ENCODE peak calls at places on chromosomes 12 and 14, in four cellular contexts. E, B, Z and G are unnamed samples.

GRCh38 chr12:21301-22189 is 45.0 kb upstream of the IQSEC3 start:
- DNase-seq in E (no peak), B (peak), Z (no peak), G (no peak)

GRCh38 chr14:20460458-20461229 is 590 bp downstream of the PIP4P1 start:
- DNase-seq in E (no peak), B (no peak), Z (peak), G (peak)

GRCh38 chr12:81077329-81077685 is 572 bp upstream of the ACSS3 start:
- DNase-seq in E (no peak), B (no peak), Z (no peak), G (no peak)

GRCh38 chr12:41681898-41682297 is 462.8 kb downstream of the GXYLT1 start:
- DNase-seq in E (no peak), B (no peak), Z (no peak), G (no peak)

GRCh38 chr12:28767836-28768348 is 381.2 kb upstream of the FAR2 start:
- DNase-seq in E (no peak), B (no peak), Z (no peak), G (no peak)

GRCh38 chr12:6404390-6404789 is 20.4 kb downstream of the LTBR start:
- DNase-seq in E (no peak), B (no peak), Z (no peak), G (no peak)

GRCh38 chr12:6380141-6381121 is 3.5 kb upstream of the LTBR start:
- DNase-seq in E (no peak), B (no peak), Z (no peak), G (no peak)

GRCh38 chr12:54032627-54033100 is at the start of gene HOXC5:
- DNase-seq in E (peak), B (peak), Z (peak), G (peak)

GRCh38 chr12:32454075-32454474 is 54.7 kb downstream of the FGD4 start:
- DNase-seq in E (peak), B (no peak), Z (no peak), G (no peak)

GRCh38 chr14:96722751-96723150 is 74.4 kb upstream of the VRK1 start:
- DNase-seq in E (no peak), B (no peak), Z (peak), G (no peak)

GRCh38 chr14:59754256-59754655 is 116.3 kb downstream of the RTN1 start:
- DNase-seq in E (no peak), B (no peak), Z (no peak), G (no peak)
- H3K4me3 ChIP-seq in E (no peak), B (no peak), Z (no peak), G (no peak)

DNA sequence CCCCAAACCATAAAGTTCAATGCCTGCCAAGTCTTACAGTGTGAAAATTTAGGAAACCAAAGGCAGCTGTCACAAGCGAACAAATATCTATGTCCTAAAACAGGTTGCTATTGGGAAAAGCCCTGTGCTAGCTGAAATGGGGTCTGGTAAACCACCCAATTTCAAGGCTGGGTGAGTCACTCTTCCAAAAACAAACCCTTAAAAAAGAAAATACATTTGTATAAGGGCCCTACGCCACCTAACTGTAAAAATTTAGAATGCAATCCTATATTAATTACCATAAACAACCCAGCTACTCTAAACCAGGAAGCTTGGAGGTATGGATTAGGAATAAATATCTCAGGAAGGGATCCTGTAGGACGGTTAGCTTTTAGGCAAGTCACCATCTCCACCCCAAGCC is 32.1 kb downstream of the PRMT8 start:
- DNase-seq in E (no peak), B (no peak), Z (no peak), G (no peak)
- TF ChIP-seq CTCF in E (peak), B (no peak), Z (no peak), G (no peak)

DNA sequence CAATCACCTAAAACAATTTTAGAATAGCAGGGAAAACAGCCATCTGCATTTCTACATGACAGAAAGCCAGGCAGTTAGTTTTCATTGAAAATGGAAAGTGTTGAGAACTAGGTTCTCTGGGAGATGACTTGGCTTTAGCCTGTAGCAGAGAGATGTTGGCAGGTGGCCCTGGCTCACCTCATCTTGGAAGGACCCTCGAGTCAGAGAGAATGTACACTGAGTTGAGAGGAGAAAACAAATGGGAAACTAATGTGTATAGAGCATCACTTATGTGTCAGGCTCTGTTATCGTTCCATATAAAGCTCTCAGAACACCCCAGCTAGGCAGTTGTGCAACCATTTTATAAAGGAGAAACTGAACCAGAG is 51.9 kb downstream of the SUSD6 start:
- DNase-seq in E (no peak), B (no peak), Z (peak), G (no peak)
- TF ChIP-seq POLR2AphosphoS5 in E (no peak), B (no peak), Z (no peak), G (no peak)

DNA sequence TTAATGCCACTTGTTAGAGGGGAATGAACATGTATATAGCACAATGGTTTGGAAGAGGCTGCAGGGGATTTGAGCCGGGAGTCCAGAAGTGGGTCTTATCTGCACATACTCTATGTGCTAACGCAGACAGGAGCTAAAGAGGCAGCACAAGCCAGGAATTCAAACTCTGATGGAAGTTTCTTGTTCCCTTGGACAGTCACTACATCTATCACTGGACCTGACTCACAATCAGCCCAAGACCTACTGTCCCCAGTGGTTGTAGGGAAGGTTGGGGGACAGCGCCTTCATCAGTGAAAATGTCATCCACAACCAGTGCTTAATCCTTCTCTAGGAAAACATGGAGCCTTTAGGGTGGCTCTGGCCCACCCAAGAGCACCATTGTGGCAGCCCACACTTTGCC is 107.8 kb downstream of the GCH1 start:
- DNase-seq in E (no peak), B (no peak), Z (no peak), G (no peak)
- H3K4me3 ChIP-seq in E (no peak), B (no peak), Z (no peak), G (no peak)

DNA sequence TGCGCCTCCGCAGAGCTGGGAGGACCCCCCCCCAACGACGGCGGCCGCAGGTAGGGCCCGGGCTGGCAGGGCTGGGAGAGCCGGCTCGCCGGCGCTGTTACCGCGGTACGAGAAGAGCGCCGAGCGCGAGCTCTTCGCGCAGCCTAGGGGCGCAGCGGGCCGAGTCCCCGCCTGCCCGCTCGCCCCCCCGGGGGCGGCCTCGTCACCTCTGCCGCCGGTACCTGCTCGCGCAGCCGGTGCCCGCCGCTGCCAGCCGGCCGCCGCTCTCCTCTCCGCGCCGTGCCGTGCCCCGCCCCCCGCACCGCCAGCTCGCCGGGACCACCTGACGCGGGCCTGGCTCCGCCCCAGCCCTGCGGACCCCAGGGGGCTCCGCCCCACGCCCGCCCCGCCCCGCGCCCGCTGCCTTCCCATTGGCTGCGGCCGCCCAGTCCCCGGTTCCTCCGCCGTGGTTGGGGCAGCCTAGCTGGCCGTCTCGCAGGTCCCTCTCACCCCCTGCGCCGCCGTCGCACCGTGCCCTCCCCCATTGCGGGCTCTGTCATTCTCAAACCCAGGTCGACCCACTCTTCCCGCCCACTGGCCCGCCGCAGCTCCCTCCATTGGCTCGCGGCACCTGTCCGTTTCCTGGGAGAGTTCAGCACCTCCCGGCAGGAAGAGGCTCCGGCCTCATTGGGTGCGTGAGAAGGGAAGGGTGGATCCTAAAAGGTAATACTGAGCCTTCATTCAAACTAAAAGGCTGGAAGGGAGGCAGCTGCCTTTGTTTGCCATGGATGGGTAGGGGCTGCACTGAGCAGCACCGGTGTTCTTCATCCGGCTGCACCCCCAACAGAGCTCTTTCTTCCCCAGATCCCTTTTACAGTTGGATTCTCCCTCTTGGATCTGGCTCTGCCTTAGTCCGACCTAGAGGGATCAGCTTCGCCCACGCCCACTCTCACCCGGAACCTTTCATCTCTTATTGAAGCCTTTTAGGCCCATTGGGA is at the start of gene MAP3K9:
- DNase-seq in E (peak), B (peak), Z (peak), G (peak)
- TF ChIP-seq CTCF in E (no peak), B (no peak), Z (no peak), G (no peak)

GRCh38 chr14:73713804-73714655 is at the start of gene PNMA1:
- DNase-seq in E (no peak), B (peak), Z (peak), G (peak)
- TF ChIP-seq POLR2AphosphoS5 in E (peak), B (peak), Z (peak), G (peak)

GRCh38 chr14:94074534-94074933 is 6.5 kb downstream of the DDX24 start:
- DNase-seq in E (no peak), B (no peak), Z (no peak), G (no peak)

GRCh38 chr14:94079891-94080605 is 954 bp downstream of the DDX24 start:
- DNase-seq in E (no peak), B (no peak), Z (no peak), G (no peak)

GRCh38 chr14:94075008-94075407 is 6.0 kb downstream of the DDX24 start:
- DNase-seq in E (no peak), B (no peak), Z (no peak), G (no peak)

GRCh38 chr14:94077823-94078222 is 3.2 kb downstream of the DDX24 start:
- DNase-seq in E (no peak), B (no peak), Z (no peak), G (no peak)

DNA sequence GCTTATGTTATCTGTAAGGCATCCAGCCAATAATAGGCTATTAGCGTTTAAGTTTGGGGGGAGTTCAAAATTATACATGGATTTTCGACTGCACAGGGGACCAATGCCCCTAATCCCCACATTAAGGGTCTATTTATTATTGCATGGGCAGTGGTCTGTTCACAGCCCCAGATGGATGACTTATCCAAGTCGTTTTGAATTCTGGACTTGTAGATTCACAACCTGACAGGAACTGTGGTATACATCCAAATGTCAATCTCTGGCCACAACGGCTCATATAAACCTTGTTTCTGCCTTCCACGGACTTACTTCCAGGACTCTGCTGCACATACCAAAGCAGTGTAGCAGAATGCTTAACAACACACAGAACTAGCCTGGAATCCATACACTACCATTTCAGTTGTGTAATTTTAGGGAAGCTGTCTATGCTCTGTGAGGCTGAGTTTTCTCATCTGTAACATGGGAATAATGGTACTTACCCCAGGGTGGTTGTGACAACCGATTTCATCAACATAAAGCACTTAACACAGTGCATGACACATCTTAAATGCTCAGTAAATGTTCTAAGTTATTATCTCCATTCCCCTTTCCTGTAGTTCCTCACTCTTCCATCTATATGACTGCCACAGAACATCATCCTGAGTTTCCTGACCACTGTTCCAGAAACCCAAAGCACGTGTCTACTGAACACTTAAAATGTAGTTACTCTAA is 3.7 kb downstream of the DDX24 start:
- DNase-seq in E (no peak), B (no peak), Z (no peak), G (no peak)
- H3K4me3 ChIP-seq in E (no peak), B (peak), Z (peak), G (peak)

DNA sequence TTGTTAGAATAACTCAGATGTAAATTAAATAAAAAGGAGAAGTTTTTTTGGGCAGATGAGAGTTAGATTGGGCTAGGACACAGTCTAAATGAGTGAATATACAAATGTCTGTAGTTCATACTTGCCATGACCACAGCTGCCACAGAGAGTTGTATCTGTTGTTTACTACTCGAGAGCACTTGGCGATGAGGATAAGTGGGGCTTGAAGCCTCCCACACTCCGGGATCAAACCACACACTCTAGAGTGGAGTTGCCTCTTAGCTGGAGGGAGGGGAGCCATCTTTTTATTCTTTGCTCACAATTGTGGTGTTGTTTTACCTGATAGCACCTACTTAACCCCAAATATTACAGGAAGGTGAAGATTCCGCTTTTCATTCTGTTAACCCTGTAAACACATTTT is 27.5 kb downstream of the BEST3 start:
- DNase-seq in E (no peak), B (no peak), Z (no peak), G (no peak)
- TF ChIP-seq CTCF in E (no peak), B (no peak), Z (no peak), G (no peak)

DNA sequence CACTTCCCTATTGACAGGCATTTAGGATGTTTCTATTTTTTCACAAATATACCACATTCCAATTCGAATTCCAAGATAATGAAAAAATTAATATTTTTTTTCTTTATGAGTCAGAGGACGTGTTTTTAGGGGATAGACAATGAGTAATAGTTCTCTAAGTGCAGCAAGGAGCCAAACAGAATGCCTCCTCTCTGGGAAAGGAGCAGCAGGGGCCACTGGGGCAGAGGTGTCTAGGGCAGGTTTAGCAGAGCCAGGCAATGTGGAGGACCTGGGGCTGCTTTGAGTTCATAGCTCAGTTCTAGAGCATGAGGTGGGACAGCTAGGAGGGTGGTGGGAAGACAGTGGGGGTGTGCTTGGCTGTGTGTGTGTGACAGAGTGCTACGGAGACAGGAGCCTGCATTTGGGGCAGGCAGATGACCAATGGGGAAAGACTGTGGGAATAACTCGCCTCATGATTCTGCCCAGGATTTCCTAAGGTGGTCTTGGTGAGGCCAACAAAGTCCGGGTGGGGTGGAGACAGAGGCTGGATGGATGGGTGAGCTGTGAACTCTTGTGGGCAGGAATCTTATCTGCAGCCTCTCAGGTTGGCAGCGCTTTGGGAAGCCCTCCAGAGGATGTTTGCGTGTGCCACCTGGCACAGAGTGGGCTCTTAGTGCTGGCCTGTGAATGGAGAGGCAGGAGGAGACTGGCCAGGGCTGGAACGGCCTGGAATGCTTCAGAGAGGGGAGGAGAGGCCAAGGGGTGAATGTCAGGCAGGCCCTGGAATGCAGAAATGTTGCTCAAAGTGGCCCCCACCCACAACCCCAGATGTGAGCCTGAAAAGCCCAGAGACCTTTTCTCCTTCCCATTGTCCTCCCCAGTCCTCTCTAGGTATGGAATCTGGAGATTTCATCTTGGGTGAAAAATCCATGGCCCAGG is 2.4 kb upstream of the KRT7 start:
- DNase-seq in E (no peak), B (peak), Z (peak), G (no peak)
- TF ChIP-seq POLR2AphosphoS5 in E (peak), B (no peak), Z (no peak), G (no peak)